ENCODE peak calls at places on chromosome 19, in ten cellular contexts. G is activated naive CD4-positive, alpha-beta T cell treated with anti-CD3 and anti-CD28 coated beads, Interleukin-2, amount 10 ng/mL, durations not matched to agents 7 days and 5 days; E is lower lobe of right lung; V is HTR-8/SVneo; I is stimulated activated CD4-positive, alpha-beta T cell treated with anti-CD3 and anti-CD28 coated beads, Interleukin-2, amount 100 ng/mL, for 24 hours; M is activated CD4-positive, alpha-beta T cell treated with anti-CD3 and anti-CD28 coated beads for 48 hours; R is stimulated activated CD8-positive, alpha-beta memory T cell treated with anti-CD3 and anti-CD28 coated beads, Interleukin-2, amount 100 ng/mL, for 1 hour; U is foreskin keratinocyte; D is mammary epithelial cell; N is GM12864. L is an unnamed sample.

GRCh38 chr19:6971366-6971765 is 49.9 kb downstream of the MBD3L2B start:
- DNase-seq in G (no peak), E (no peak), V (peak; percentile 21), I (no peak), M (no peak), R (no peak), U (peak; percentile 10), D (peak; percentile 40), N (no peak), L (no peak)

GRCh38 chr19:54096642-54097106 is 3.9 kb downstream of the OSCAR start:
- DNase-seq in G (no peak), E (no peak), V (no peak), I (no peak), M (no peak), R (no peak), U (peak; percentile 41), D (peak; percentile 25), N (no peak), L (no peak)

GRCh38 chr19:19064811-19065745 is 1.3 kb downstream of the SLC25A42 start:
- DNase-seq in G (peak; percentile 44), E (no peak), V (no peak), I (peak; percentile 45), M (peak; percentile 52), R (no peak), U (no peak), D (no peak), N (no peak), L (no peak)

GRCh38 chr19:13181747-13182388 is 31.7 kb downstream of the IER2 start:
- DNase-seq in G (no peak), E (peak; percentile 60), V (no peak), I (peak; percentile 44), M (peak; percentile 45), R (no peak), U (no peak), D (no peak), N (no peak), L (no peak)

GRCh38 chr19:1284979-1285736 is 515 bp upstream of the EFNA2 start:
- DNase-seq in G (no peak), E (no peak), V (no peak), I (no peak), M (no peak), R (no peak), U (no peak), D (no peak), N (no peak), L (no peak)

GRCh38 chr19:2618611-2619010 is 83.9 kb downstream of the GNG7 start:
- DNase-seq in G (peak; percentile 72), E (peak; percentile 96), V (no peak), I (peak; percentile 82), M (peak; percentile 89), R (peak; percentile 59), U (no peak), D (peak; percentile 77), N (no peak), L (peak; percentile 56)

GRCh38 chr19:12952488-12953455 is 4.3 kb downstream of the GADD45GIP1 start:
- DNase-seq in G (no peak), E (no peak), V (no peak), I (no peak), M (no peak), R (no peak), U (no peak), D (no peak), N (no peak), L (peak; percentile 25)

GRCh38 chr19:3358919-3359849 is 7.2 kb upstream of the NFIC start:
- DNase-seq in G (peak; percentile 81), E (peak; percentile 85), V (no peak), I (peak; percentile 64), M (peak; percentile 63), R (peak; percentile 48), U (no peak), D (no peak), N (no peak), L (no peak)

GRCh38 chr19:47005873-47006272 is 13.8 kb upstream of the NPAS1 start:
- DNase-seq in G (no peak), E (no peak), V (no peak), I (no peak), M (peak; percentile 38), R (no peak), U (no peak), D (no peak), N (no peak), L (no peak)

GRCh38 chr19:16447015-16447384 is 24.8 kb downstream of the EPS15L1 start:
- DNase-seq in G (peak; percentile 37), E (peak; percentile 86), V (no peak), I (no peak), M (peak; percentile 64), R (peak; percentile 9), U (no peak), D (peak; percentile 70), N (peak; percentile 58), L (no peak)

GRCh38 chr19:17648097-17648660 is 40.0 kb downstream of the UNC13A start:
- DNase-seq in G (no peak), E (peak; percentile 30), V (no peak), I (no peak), M (peak; percentile 22), R (no peak), U (no peak), D (no peak), N (no peak), L (no peak)

GRCh38 chr19:20964798-20965197 is 41.7 kb downstream of the ZNF85 start:
- DNase-seq in G (no peak), E (no peak), V (no peak), I (no peak), M (peak; percentile 15), R (no peak), U (no peak), D (no peak), N (no peak), L (no peak)

GRCh38 chr19:5644051-5644450 is 21.2 kb downstream of the SAFB start:
- DNase-seq in G (no peak), E (no peak), V (no peak), I (no peak), M (no peak), R (no peak), U (no peak), D (no peak), N (no peak), L (no peak)

GRCh38 chr19:575527-576506 is 3.4 kb downstream of the BSG start:
- DNase-seq in G (no peak), E (no peak), V (peak; percentile 46), I (no peak), M (no peak), R (no peak), U (peak; percentile 64), D (peak; percentile 68), N (no peak), L (no peak)

GRCh38 chr19:56958428-56958827 is 117.9 kb upstream of the PEG3 start:
- DNase-seq in G (no peak), E (no peak), V (no peak), I (no peak), M (no peak), R (no peak), U (no peak), D (no peak), N (no peak), L (no peak)

GRCh38 chr19:45253396-45254027 is 2.4 kb downstream of the MARK4 start:
- DNase-seq in G (no peak), E (no peak), V (no peak), I (no peak), M (peak; percentile 18), R (no peak), U (peak; percentile 8), D (peak; percentile 46), N (no peak), L (no peak)

GRCh38 chr19:1131718-1132552 is 28.1 kb downstream of the GPX4 start:
- DNase-seq in G (peak; percentile 93), E (peak; percentile 95), V (peak; percentile 59), I (peak; percentile 88), M (peak; percentile 94), R (peak; percentile 74), U (peak; percentile 46), D (peak; percentile 83), N (peak; percentile 60), L (no peak)

GRCh38 chr19:32264568-32264967 is 80.8 kb upstream of the ZNF507 start:
- DNase-seq in G (no peak), E (no peak), V (no peak), I (no peak), M (no peak), R (no peak), U (no peak), D (no peak), N (no peak), L (no peak)

GRCh38 chr19:47589824-47590223 is 16.9 kb upstream of the ZNF541 start:
- DNase-seq in G (no peak), E (no peak), V (no peak), I (no peak), M (no peak), R (no peak), U (no peak), D (no peak), N (no peak), L (no peak)

GRCh38 chr19:38003427-38004099 is 96.6 kb downstream of the SIPA1L3 start:
- DNase-seq in G (peak; percentile 23), E (peak; percentile 80), V (peak; percentile 51), I (no peak), M (peak; percentile 45), R (no peak), U (peak; percentile 65), D (peak; percentile 87), N (no peak), L (peak; percentile 22)

L was measured in GOT3.